ENCODE peak calls at places on chromosome 17, in eight cellular contexts. V is heart left ventricle, Z is breast epithelium, J is stomach, B is body of pancreas, T is spleen, R is adrenal gland, X is IMR-90. Y is an unnamed sample.

GRCh38 chr17:40825596-40825995 is 3.2 kb upstream of the KRT10 start:
- DNase-seq in Z (no peak), B (no peak), R (no peak), V (no peak), J (no peak), X (peak), T (no peak), Y (no peak)

GRCh38 chr17:54814371-54814770 is 86.3 kb upstream of the TOM1L1 start:
- DNase-seq in Z (no peak), X (no peak), B (no peak), R (no peak), V (no peak), J (no peak), T (no peak), Y (no peak)

GRCh38 chr17:41967141-41967920 is 736 bp downstream of the CNP start:
- DNase-seq in T (peak), X (no peak), R (peak), B (peak), J (no peak), V (peak), Z (no peak), Y (no peak)

GRCh38 chr17:7015587-7016020 is 3.2 kb downstream of the RNASEK start:
- DNase-seq in J (no peak), Z (no peak), R (peak), X (no peak), T (peak), B (no peak), V (no peak), Y (no peak)

GRCh38 chr17:62648247-62648953 is 20.9 kb downstream of the MRC2 start:
- DNase-seq in Z (no peak), T (no peak), R (no peak), B (no peak), X (peak), V (no peak), J (no peak), Y (no peak)

GRCh38 chr17:66799839-66800537 is 34.9 kb upstream of the CACNG5 start:
- DNase-seq in J (no peak), X (no peak), V (no peak), Z (no peak), B (no peak), T (no peak), R (peak), Y (no peak)

GRCh38 chr17:37446027-37446426 is 39.3 kb downstream of the TADA2A start:
- DNase-seq in J (no peak), R (no peak), X (no peak), Z (no peak), T (no peak), V (no peak), B (no peak), Y (no peak)

GRCh38 chr17:73663614-73664013 is 19.4 kb upstream of the SDK2 start:
- DNase-seq in R (no peak), Z (no peak), T (no peak), X (no peak), B (no peak), J (no peak), V (no peak), Y (no peak)

GRCh38 chr17:50337956-50338355 is 8.0 kb upstream of the XYLT2 start:
- DNase-seq in V (no peak), Z (no peak), T (no peak), J (no peak), X (peak), B (no peak), R (no peak), Y (no peak)

GRCh38 chr17:34382586-34383224 is 19.7 kb upstream of the CCL1 start:
- DNase-seq in R (no peak), T (peak), J (no peak), B (no peak), Z (no peak), V (no peak), X (no peak), Y (no peak)

GRCh38 chr17:19237389-19238166 is 412 bp downstream of the EPN2 start:
- DNase-seq in T (peak), Z (no peak), B (peak), V (peak), X (no peak), R (peak), J (peak), Y (peak)

GRCh38 chr17:920190-920589 is 59.4 kb downstream of the NXN start:
- DNase-seq in R (no peak), J (no peak), Z (no peak), V (peak), B (no peak), X (no peak), T (no peak), Y (no peak)

GRCh38 chr17:61401280-61402072 is 1.8 kb downstream of the TBX2 start:
- DNase-seq in B (no peak), J (no peak), T (no peak), Z (no peak), X (peak), V (peak), R (no peak), Y (no peak)

GRCh38 chr17:82366749-82367148 is 4.8 kb upstream of the UTS2R start:
- DNase-seq in J (no peak), V (no peak), B (no peak), X (no peak), R (no peak), Z (no peak), T (no peak), Y (no peak)

GRCh38 chr17:48456584-48456983 is 26.6 kb upstream of the SKAP1 start:
- DNase-seq in X (no peak), V (no peak), T (no peak), Z (no peak), J (no peak), B (no peak), R (no peak), Y (peak)

GRCh38 chr17:73103661-73104335 is 11.3 kb upstream of the SLC39A11 start:
- DNase-seq in X (no peak), V (no peak), J (no peak), Z (no peak), B (no peak), T (no peak), R (no peak), Y (no peak)

GRCh38 chr17:28552201-28552999 is at the start of gene UNC119:
- DNase-seq in V (peak), R (peak), X (peak), T (peak), B (peak), J (peak), Z (peak), Y (peak)

GRCh38 chr17:77323413-77324171 is 182.8 kb downstream of the SEC14L1 start:
- DNase-seq in T (peak), V (peak), X (peak), Z (peak), B (peak), R (peak), J (peak), Y (peak)

GRCh38 chr17:80955673-80956306 is 35.9 kb upstream of the CHMP6 start:
- DNase-seq in Z (no peak), X (no peak), B (no peak), T (peak), J (no peak), V (peak), R (no peak), Y (no peak)

GRCh38 chr17:77235370-77236080 is 94.8 kb downstream of the SEC14L1 start:
- DNase-seq in B (no peak), R (peak), X (peak), Z (no peak), V (peak), J (no peak), T (no peak), Y (no peak)

GRCh38 chr17:74619077-74619673 is 4.4 kb downstream of the CD300E start:
- DNase-seq in Z (no peak), B (no peak), V (no peak), J (no peak), T (no peak), R (no peak), X (no peak), Y (no peak)

GRCh38 chr17:50861334-50861676 is 4.8 kb downstream of the TOB1 start:
- DNase-seq in R (no peak), T (no peak), J (no peak), X (no peak), Z (no peak), V (no peak), B (no peak), Y (no peak)

GRCh38 chr17:38751144-38751802 is 1.3 kb upstream of the PSMB3 start:
- DNase-seq in R (no peak), X (peak), V (no peak), J (no peak), T (no peak), Z (no peak), B (no peak), Y (no peak)

GRCh38 chr17:32111141-32111771 is 31.0 kb upstream of the RHOT1 start:
- DNase-seq in T (no peak), Z (no peak), R (no peak), B (no peak), X (peak), V (no peak), J (peak), Y (peak)

GRCh38 chr17:19590912-19591551 is 57.4 kb downstream of the SLC47A1 start:
- DNase-seq in B (no peak), J (no peak), X (no peak), T (no peak), Z (no peak), V (no peak), R (no peak), Y (no peak)

GRCh38 chr17:75837899-75838298 is 6.3 kb downstream of the UNC13D start:
- DNase-seq in J (no peak), R (no peak), Z (no peak), V (no peak), B (no peak), X (no peak), T (no peak), Y (no peak)

GRCh38 chr17:60745544-60745943 is 67.9 kb downstream of the BCAS3 start:
- DNase-seq in J (no peak), V (no peak), T (no peak), B (no peak), Z (no peak), X (no peak), R (no peak), Y (no peak)

GRCh38 chr17:49748223-49748622 is 15.7 kb downstream of the FAM117A start:
- DNase-seq in V (no peak), T (no peak), B (no peak), X (no peak), J (no peak), Z (no peak), R (no peak), Y (no peak)

GRCh38 chr17:28704219-28704858 is 7.3 kb downstream of the PROCA1 start:
- DNase-seq in R (no peak), X (no peak), V (no peak), B (no peak), T (no peak), Z (no peak), J (no peak), Y (no peak)

GRCh38 chr17:45782889-45783592 is 1.1 kb upstream of the CRHR1 start:
- DNase-seq in Z (no peak), X (no peak), R (no peak), J (no peak), T (no peak), V (no peak), B (peak), Y (no peak)

GRCh38 chr17:5837055-5837491 is 233.1 kb upstream of the WSCD1 start:
- DNase-seq in T (no peak), J (no peak), R (no peak), V (no peak), X (peak), B (no peak), Z (peak), Y (no peak)

GRCh38 chr17:64771980-64772844 is 110.1 kb upstream of the SMURF2 start:
- DNase-seq in X (no peak), Z (no peak), T (no peak), J (no peak), R (no peak), V (no peak), B (no peak), Y (no peak)
- H3K4me3 ChIP-seq in X (no peak), Z (no peak), T (no peak), J (no peak), R (no peak), V (no peak), B (no peak), Y (no peak)

DNA sequence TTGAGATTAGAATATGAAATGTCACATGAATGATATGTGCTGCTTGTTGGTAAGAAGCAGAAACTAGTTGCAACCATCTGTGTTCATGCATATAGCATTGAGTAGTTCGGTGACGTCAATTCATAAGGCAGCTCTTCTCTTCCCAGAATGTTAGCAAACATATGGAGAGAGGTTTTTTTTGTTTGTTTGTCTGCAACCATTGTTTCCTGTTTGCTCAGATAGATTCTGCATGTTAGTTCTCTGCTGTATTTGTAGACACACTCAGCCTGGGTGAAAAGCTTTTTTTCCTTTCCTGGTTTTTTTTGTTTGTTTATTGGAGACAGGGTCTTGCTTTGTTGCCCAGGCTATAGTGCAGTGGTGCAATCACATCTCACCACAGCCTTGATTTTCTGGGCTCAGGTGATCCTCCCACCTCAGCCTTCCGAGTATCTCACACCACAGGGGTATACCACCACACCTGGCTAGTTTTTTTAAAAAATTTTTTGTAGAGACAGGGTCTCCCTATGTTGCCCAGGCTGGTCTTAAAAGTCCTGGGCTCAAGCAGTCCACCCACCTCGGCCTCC is 16.7 kb downstream of the WSB1 start:
- DNase-seq in R (no peak), V (no peak), B (no peak), T (no peak), Z (no peak), J (no peak), X (no peak), Y (no peak)
- H3K27ac ChIP-seq in R (no peak), V (no peak), B (no peak), T (no peak), Z (no peak), J (peak), X (no peak), Y (no peak)

GRCh38 chr17:30975042-30975820 is 4.4 kb downstream of the RNF135 start:
- DNase-seq in B (no peak), Z (no peak), X (no peak), R (no peak), J (peak), T (no peak), V (no peak), Y (no peak)

GRCh38 chr17:30969989-30970680 is 704 bp upstream of the RNF135 start:
- DNase-seq in V (no peak), J (peak), X (no peak), R (no peak), B (peak), T (no peak), Z (no peak), Y (peak)

GRCh38 chr17:30970757-30971567 is at the start of gene RNF135:
- DNase-seq in Z (peak), R (peak), J (peak), B (peak), T (peak), X (peak), V (peak), Y (peak)
- TF ChIP-seq POLR2A in Z (peak), R (peak), J (no peak), B (peak), T (no peak), X (peak), V (peak), Y (peak)

GRCh38 chr17:15651001-15651582 is 31.6 kb upstream of the FBXW10B start:
- DNase-seq in T (no peak), V (no peak), R (peak), X (no peak), B (no peak), J (no peak), Z (no peak), Y (no peak)

GRCh38 chr17:15649861-15650391 is 30.4 kb upstream of the FBXW10B start:
- DNase-seq in V (no peak), T (no peak), B (peak), R (peak), Z (peak), X (peak), J (peak), Y (peak)

GRCh38 chr17:15652960-15653359 is 31.2 kb downstream of the TRIM16 start:
- DNase-seq in X (no peak), T (no peak), R (no peak), J (no peak), Z (no peak), B (no peak), V (no peak), Y (no peak)

GRCh38 chr17:15651583-15652110 is 32.1 kb upstream of the FBXW10B start:
- DNase-seq in B (peak), J (peak), X (peak), V (peak), Z (peak), T (peak), R (peak), Y (peak)

DNA sequence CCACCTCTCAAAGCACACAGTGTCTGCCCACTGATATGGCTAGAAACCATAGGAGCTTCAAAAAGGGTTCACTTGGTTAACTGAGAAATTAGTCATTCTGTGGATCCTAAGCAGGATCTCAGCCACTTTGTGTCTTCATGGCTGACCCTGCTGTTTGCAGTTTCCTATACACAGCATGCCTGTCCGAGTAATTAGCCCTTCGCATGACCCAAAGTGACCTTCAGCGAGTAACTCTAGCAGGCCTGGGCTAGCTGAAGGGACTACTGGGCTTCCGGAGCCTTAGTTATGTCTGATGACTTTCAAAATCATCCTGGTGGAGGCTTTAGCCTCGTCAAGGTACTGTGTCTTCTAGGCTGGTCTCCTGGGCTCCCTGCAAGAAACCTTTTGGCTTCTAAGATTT is 28.9 kb upstream of the FBXW10B start:
- DNase-seq in X (no peak), V (no peak), J (no peak), Z (no peak), R (peak), T (no peak), B (no peak), Y (no peak)
- H3K4me3 ChIP-seq in X (no peak), V (peak), J (peak), Z (no peak), R (no peak), T (no peak), B (no peak), Y (no peak)

GRCh38 chr17:63986842-63987615 is 11.1 kb upstream of the PRR29 start:
- DNase-seq in J (no peak), X (no peak), V (peak), Z (no peak), R (no peak), B (no peak), T (no peak), Y (no peak)

GRCh38 chr17:63985387-63986140 is 12.6 kb upstream of the PRR29 start:
- DNase-seq in B (no peak), V (peak), R (no peak), T (no peak), X (no peak), Z (no peak), J (no peak), Y (no peak)

GRCh38 chr17:63984651-63985386 is 12.1 kb upstream of the SCN4A start:
- DNase-seq in J (peak), T (no peak), V (peak), Z (no peak), R (peak), B (no peak), X (peak), Y (no peak)

GRCh38 chr17:63983326-63983725 is 10.6 kb upstream of the SCN4A start:
- DNase-seq in B (no peak), T (no peak), Z (peak), X (no peak), R (no peak), J (no peak), V (peak), Y (no peak)

GRCh38 chr17:63984206-63984605 is 11.5 kb upstream of the SCN4A start:
- DNase-seq in Z (no peak), R (no peak), X (peak), V (peak), T (no peak), B (no peak), J (no peak), Y (no peak)
- H3K27ac ChIP-seq in Z (peak), R (peak), X (no peak), V (peak), T (peak), B (no peak), J (peak), Y (peak)

GRCh38 chr17:17681187-17681743 is at the start of gene RAI1:
- DNase-seq in Z (peak), V (peak), J (peak), R (peak), T (peak), B (peak), X (peak), Y (peak)
- TF ChIP-seq POLR2A in Z (no peak), V (no peak), J (no peak), R (peak), T (no peak), B (peak), X (peak), Y (no peak)

DNA sequence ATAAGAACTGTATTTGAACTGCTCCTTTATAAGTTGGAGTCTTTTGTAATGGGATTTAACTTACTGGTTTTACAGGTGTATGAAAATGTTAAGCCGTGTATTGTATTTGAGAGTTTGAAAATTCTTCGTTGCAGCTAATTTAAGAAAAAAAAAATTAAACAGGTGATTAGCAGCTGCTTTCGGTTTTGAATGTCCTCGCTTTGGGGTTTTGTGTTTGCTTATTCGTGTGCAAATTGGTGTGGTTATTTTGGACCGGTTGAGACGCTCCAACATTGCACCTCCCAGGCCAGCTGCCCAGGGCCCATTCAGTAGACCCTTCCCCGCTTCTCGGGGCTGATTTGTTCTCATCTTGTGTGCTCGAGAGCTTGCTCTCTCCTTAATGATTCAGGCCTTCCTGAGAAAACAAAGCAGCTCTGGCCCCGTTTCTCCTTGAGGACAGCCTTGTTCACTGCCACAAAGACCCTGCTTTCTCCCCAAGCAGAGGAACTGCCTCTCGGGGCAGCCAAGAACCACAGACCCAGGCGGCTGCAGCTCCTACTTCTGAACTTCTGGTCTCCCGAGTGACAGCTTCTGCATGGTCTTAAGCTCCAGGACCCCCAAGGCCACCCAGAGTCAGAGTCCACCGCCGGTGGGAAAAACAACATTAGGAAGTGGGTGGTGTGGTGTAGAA is 100.5 kb downstream of the MSI2 start:
- DNase-seq in T (no peak), B (no peak), V (no peak), Z (no peak), R (no peak), J (peak), X (no peak), Y (no peak)
- H3K4me3 ChIP-seq in T (no peak), B (no peak), V (no peak), Z (no peak), R (no peak), J (no peak), X (no peak), Y (no peak)

GRCh38 chr17:2057714-2058520 is 3.0 kb downstream of the HIC1 start:
- DNase-seq in Z (no peak), R (no peak), B (no peak), X (peak), T (peak), V (no peak), J (no peak), Y (peak)
- H3K27ac ChIP-seq in Z (peak), R (peak), B (no peak), X (peak), T (peak), V (peak), J (peak), Y (peak)

Y was measured in Peyer's patch.